ENCODE peak calls at places on chromosome 16, in four cellular contexts. X, P, K and Q are unnamed samples.

GRCh38 chr16:46894011-46894672 is 10.0 kb downstream of the GPT2 start:
- DNase-seq in K (no peak), P (no peak), X (no peak), Q (no peak)

GRCh38 chr16:80056334-80056733 is 455.8 kb upstream of the MAF start:
- DNase-seq in X (no peak), K (no peak), P (no peak), Q (no peak)

GRCh38 chr16:19605701-19606100 is 50.2 kb downstream of the VPS35L start:
- DNase-seq in X (no peak), P (no peak), K (no peak), Q (no peak)

GRCh38 chr16:71853413-71853812 is 7.6 kb downstream of the ATXN1L start:
- DNase-seq in P (no peak), K (no peak), X (no peak), Q (no peak)

GRCh38 chr16:9901-10665 is 43.3 kb downstream of the POLR3K start:
- DNase-seq in P (no peak), K (no peak), X (no peak), Q (peak; percentile 53)

GRCh38 chr16:576823-577201 is 7.0 kb downstream of the PIGQ start:
- DNase-seq in X (no peak), P (no peak), K (no peak), Q (no peak)

GRCh38 chr16:50800074-50800473 is 58.2 kb downstream of the CYLD start:
- DNase-seq in P (no peak), K (no peak), X (no peak), Q (no peak)

GRCh38 chr16:28110479-28110878 is 47.0 kb upstream of the GSG1L start:
- DNase-seq in K (no peak), P (peak; percentile 25), X (no peak), Q (no peak)

GRCh38 chr16:21088646-21089538 is 61.8 kb downstream of the DNAH3 start:
- DNase-seq in P (no peak), X (no peak), K (no peak), Q (no peak)

GRCh38 chr16:19583665-19584300 is 28.3 kb downstream of the VPS35L start:
- DNase-seq in X (no peak), P (no peak), K (no peak), Q (no peak)

GRCh38 chr16:15532825-15533224 is 98.4 kb downstream of the BMERB1 start:
- DNase-seq in X (no peak), P (no peak), K (no peak), Q (no peak)

GRCh38 chr16:4800290-4801041 is 2.0 kb downstream of the ROGDI start:
- DNase-seq in K (no peak), P (no peak), X (peak; percentile 65), Q (no peak)

GRCh38 chr16:3759736-3760135 is 42.4 kb upstream of the TRAP1 start:
- DNase-seq in K (no peak), X (no peak), P (no peak), Q (no peak)

GRCh38 chr16:85733155-85733838 is 17.6 kb downstream of the C16orf74 start:
- DNase-seq in K (no peak), P (peak; percentile 8), X (no peak), Q (no peak)

GRCh38 chr16:54077412-54077821 is 209.2 kb downstream of the IRX3 start:
- DNase-seq in P (no peak), X (no peak), K (no peak), Q (no peak)

GRCh38 chr16:72203401-72203800 is 31.4 kb upstream of the PMFBP1 start:
- DNase-seq in K (no peak), P (peak; percentile 44), X (peak; percentile 34), Q (no peak)

GRCh38 chr16:31452631-31453106 is 6.6 kb upstream of the ARMC5 start:
- DNase-seq in X (no peak), K (no peak), P (no peak), Q (no peak)

GRCh38 chr16:21523411-21524067 is 75.8 kb upstream of the METTL9 start:
- DNase-seq in K (no peak), X (no peak), P (no peak), Q (no peak)

DNA sequence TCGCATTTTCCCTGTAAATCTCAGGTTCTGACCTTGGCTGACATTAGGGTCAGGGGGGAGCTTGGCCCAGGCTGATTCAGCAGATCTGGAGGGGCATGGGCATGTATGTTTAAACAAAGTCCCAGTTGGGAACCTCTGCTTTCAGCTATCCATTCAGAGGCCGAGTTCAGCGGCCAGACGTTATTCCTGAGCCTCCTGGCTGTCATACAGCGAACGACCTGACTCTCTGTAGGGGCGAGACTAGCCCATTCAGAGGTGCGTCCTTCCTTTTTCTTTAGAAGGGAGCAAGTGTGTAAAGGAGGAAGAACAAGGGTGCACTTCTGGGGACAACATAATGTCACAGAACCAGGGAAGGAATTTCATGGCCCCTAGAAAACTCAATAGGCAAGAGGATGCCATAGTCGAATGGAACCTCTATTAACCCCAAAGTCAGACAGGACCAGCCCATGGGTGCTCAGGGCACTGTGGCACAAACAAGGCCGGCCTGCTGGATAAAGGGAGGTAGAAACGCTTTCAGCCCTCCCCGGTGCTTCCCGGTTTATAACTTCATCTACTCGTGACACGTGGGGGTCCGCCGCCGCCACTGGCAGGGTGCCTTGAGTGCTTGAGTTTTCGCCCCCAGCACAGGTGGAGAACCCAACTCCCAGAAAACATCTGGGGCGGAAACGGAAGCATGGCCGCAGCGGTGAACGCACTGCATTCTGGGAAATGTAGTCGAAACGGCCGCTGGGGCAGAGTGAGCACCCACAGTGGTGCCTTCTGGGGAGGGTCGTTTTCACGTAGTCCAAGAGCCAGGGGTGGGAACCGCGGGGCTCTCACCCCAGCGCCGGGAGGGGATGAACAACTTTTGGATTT is 33.2 kb upstream of the PLCG2 start:
- DNase-seq in P (peak; percentile 29), X (peak; percentile 81), K (peak; percentile 68), Q (peak; percentile 87)
- TF ChIP-seq CTCF in P (no peak), X (no peak), K (no peak), Q (no peak)

DNA sequence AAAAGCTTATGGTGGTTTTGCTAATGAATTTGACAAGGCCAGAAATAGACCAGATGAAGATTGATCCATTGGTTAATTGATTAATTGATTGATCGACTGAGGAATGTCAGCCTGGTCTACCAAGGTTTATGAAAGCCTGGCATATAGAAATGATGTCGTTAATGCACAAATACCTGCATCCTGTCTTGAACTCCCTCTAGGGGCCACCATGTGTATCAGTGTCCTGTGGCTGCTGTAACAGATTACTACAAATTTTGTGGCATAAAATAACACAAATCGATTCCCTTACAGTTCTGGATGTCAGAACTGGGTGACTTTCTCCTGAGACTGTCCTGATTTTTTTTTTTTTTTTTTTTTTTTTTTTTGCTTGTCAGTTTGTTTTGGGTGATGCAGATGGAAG is 553.2 kb downstream of the MAF start:
- DNase-seq in P (no peak), X (no peak), K (no peak), Q (peak; percentile 7)
- TF ChIP-seq CTCF in P (no peak), X (no peak), K (peak; percentile 47), Q (peak; percentile 54)

GRCh38 chr16:55846598-55847346 is 13.9 kb upstream of the CES1 start:
- DNase-seq in P (no peak), X (no peak), K (no peak), Q (no peak)

GRCh38 chr16:55842369-55843104 is 9.6 kb upstream of the CES1 start:
- DNase-seq in X (no peak), K (no peak), P (peak; percentile 53), Q (no peak)

DNA sequence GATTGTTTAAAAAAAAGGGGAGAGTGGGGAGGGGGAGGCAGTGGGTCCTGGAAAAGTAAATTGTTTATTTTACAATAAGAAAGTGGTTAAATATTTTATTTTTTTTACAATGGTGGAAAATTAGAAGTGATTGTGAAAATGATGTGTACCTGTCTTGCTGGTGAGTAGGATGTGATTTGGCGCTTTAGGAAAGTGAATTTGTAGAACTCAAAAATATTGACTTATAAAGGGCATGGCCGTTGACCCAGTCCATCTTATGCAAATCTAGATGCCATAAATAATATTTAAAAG is 10.2 kb upstream of the CES1 start:
- DNase-seq in X (no peak), P (no peak), K (no peak), Q (no peak)
- TF ChIP-seq CTCF in X (no peak), P (no peak), K (no peak), Q (peak; percentile 5)

GRCh38 chr16:30374538-30374937 is at the start of gene MYL11:
- DNase-seq in K (no peak), P (no peak), X (no peak), Q (no peak)
- TF ChIP-seq CTCF in K (no peak), P (no peak), X (no peak), Q (no peak)